ENCODE peak calls at places on chromosomes 2 and 18, in ten cellular contexts. G, Z, N, R, K, C, J, D, O and I are unnamed samples.

GRCh38 chr18:36352384-36352783 is 54.9 kb downstream of the FHOD3 start:
- DNase-seq in D (no peak), Z (no peak), C (peak), N (peak), O (no peak), G (no peak), K (no peak), J (no peak), R (peak), I (peak)

GRCh38 chr2:84782717-84783442 is 98.0 kb downstream of the TRABD2A start:
- DNase-seq in G (no peak), D (no peak), J (no peak), N (peak), Z (no peak), O (no peak), C (no peak), K (peak), R (no peak), I (no peak)

GRCh38 chr2:36707050-36707449 is 10.5 kb downstream of the VIT start:
- DNase-seq in O (no peak), C (peak), Z (no peak), R (no peak), N (peak), G (no peak), J (no peak), K (no peak), D (no peak), I (peak)

GRCh38 chr18:37339701-37340215 is 225.8 kb downstream of the CELF4 start:
- DNase-seq in R (no peak), G (no peak), D (no peak), C (no peak), O (no peak), K (no peak), J (no peak), Z (no peak), N (no peak), I (no peak)

GRCh38 chr2:73886357-73886756 is 6.5 kb upstream of the ACTG2 start:
- DNase-seq in K (no peak), J (no peak), D (no peak), O (no peak), Z (no peak), N (no peak), G (peak), C (no peak), R (no peak), I (no peak)

GRCh38 chr18:2627821-2628276 is 27.7 kb upstream of the SMCHD1 start:
- DNase-seq in K (no peak), D (no peak), Z (no peak), R (peak), J (no peak), N (peak), G (peak), C (no peak), O (no peak), I (peak)

GRCh38 chr2:5974477-5974876 is 282.3 kb downstream of the SOX11 start:
- DNase-seq in C (no peak), G (no peak), O (no peak), Z (no peak), N (no peak), D (no peak), J (no peak), R (no peak), K (no peak), I (no peak)

GRCh38 chr2:26864646-26865045 is 16.7 kb downstream of the DPYSL5 start:
- DNase-seq in Z (no peak), O (no peak), G (no peak), K (no peak), C (no peak), D (no peak), J (no peak), R (no peak), N (no peak), I (no peak)

GRCh38 chr2:3399829-3400228 is 20.3 kb downstream of the TRAPPC12 start:
- DNase-seq in O (peak), K (no peak), G (no peak), Z (peak), N (peak), R (no peak), D (no peak), J (peak), C (no peak), I (no peak)

GRCh38 chr18:3305354-3305762 is 43.4 kb downstream of the MYL12B start:
- DNase-seq in K (no peak), J (no peak), D (no peak), Z (no peak), R (peak), G (peak), O (no peak), N (peak), C (peak), I (peak)

GRCh38 chr2:51194656-51195055 is 162.7 kb upstream of the NRXN1 start:
- DNase-seq in D (no peak), C (no peak), R (no peak), J (no peak), O (no peak), G (no peak), K (no peak), Z (no peak), N (no peak), I (no peak)

GRCh38 chr2:8607591-8607990 is 74.3 kb upstream of the ID2 start:
- DNase-seq in R (peak), D (no peak), O (no peak), N (peak), J (no peak), C (peak), G (no peak), Z (no peak), K (no peak), I (no peak)

GRCh38 chr2:120863173-120863545 is 127.5 kb downstream of the GLI2 start:
- DNase-seq in J (no peak), D (no peak), G (no peak), K (no peak), R (no peak), O (no peak), Z (no peak), N (no peak), C (no peak), I (no peak)

GRCh38 chr2:38601463-38602135 is 1.1 kb downstream of the HNRNPLL start:
- DNase-seq in J (peak), G (no peak), K (no peak), O (peak), D (no peak), C (no peak), N (peak), Z (peak), R (no peak), I (peak)

GRCh38 chr2:128410035-128410757 is 91.5 kb upstream of the HS6ST1 start:
- DNase-seq in K (no peak), G (no peak), J (no peak), Z (no peak), D (no peak), N (no peak), C (no peak), O (no peak), R (no peak), I (no peak)

GRCh38 chr2:110105608-110106467 is 9.8 kb downstream of the MALL start:
- DNase-seq in C (no peak), D (no peak), N (peak), Z (no peak), G (no peak), O (no peak), J (no peak), R (peak), K (no peak), I (peak)